ENCODE peak calls at places on chromosomes 13 and 19, in ten cellular contexts. S is activated CD4-positive, alpha-beta T cell treated with anti-CD3 and anti-CD28 coated beads for 36 hours; A is activated naive CD4-positive, alpha-beta T cell treated with anti-CD3 and anti-CD28 coated beads, Interleukin-2, amount 50 U/mL, for 16 hours; Y is NCI-H510A treated with DMSO at 0.1 percent for 48 hours; T is mesendoderm; G is T-helper 2 cell; H is AG04449; L is cardiac fibroblast; B is neuronal stem cell; C is activated gamma-delta T cell treated with Interleukin-2 at 50 U/mL for 16 hours. W is an unnamed sample.

GRCh38 chr13:110531671-110532083 is 29.8 kb downstream of the RAB20 start:
- DNase-seq in S (no peak), A (no peak), Y (no peak), T (no peak), G (no peak), H (no peak), L (no peak), B (no peak), C (no peak), W (no peak)

GRCh38 chr13:49441846-49442245 is 2.0 kb downstream of the CAB39L start:
- DNase-seq in S (no peak), A (no peak), Y (no peak), T (no peak), G (peak; percentile 39), H (no peak), L (peak; percentile 18), B (no peak), C (no peak), W (no peak)

GRCh38 chr13:33272531-33273124 is 12.9 kb downstream of the STARD13 start:
- DNase-seq in S (no peak), A (no peak), Y (no peak), T (no peak), G (no peak), H (no peak), L (no peak), B (no peak), C (no peak), W (no peak)

GRCh38 chr19:17292301-17293074 is 10.7 kb downstream of the ABHD8 start:
- DNase-seq in S (peak; percentile 90), A (peak; percentile 81), Y (peak; percentile 8), T (peak; percentile 98), G (peak; percentile 87), H (no peak), L (peak; percentile 92), B (peak; percentile 79), C (peak; percentile 77), W (peak; percentile 92)

GRCh38 chr19:12777217-12778019 is 2.1 kb upstream of the HOOK2 start:
- DNase-seq in S (peak; percentile 90), A (peak; percentile 83), Y (peak; percentile 82), T (peak; percentile 85), G (peak; percentile 81), H (no peak), L (peak; percentile 82), B (no peak), C (peak; percentile 81), W (peak; percentile 83)

GRCh38 chr19:42067315-42067888 is 2.6 kb downstream of the GRIK5 start:
- DNase-seq in S (no peak), A (no peak), Y (no peak), T (no peak), G (no peak), H (no peak), L (no peak), B (no peak), C (no peak), W (no peak)

GRCh38 chr13:41610426-41610825 is 153.1 kb downstream of the RGCC start:
- DNase-seq in S (no peak), A (no peak), Y (peak; percentile 4), T (no peak), G (no peak), H (peak; percentile 89), L (peak; percentile 93), B (no peak), C (no peak), W (no peak)

GRCh38 chr19:40284501-40285352 is at the start of gene AKT2:
- DNase-seq in S (peak; percentile 80), A (peak; percentile 61), Y (peak; percentile 51), T (peak; percentile 90), G (peak; percentile 76), H (no peak), L (peak; percentile 71), B (peak; percentile 94), C (peak; percentile 73), W (peak; percentile 88)

GRCh38 chr19:44796701-44797115 is 12.2 kb upstream of the BCAM start:
- DNase-seq in S (no peak), A (no peak), Y (peak; percentile 78), T (peak; percentile 67), G (no peak), H (no peak), L (peak; percentile 39), B (no peak), C (no peak), W (peak; percentile 51)

GRCh38 chr19:21691656-21692055 is 75.7 kb downstream of the ZNF100 start:
- DNase-seq in S (no peak), A (no peak), Y (no peak), T (no peak), G (no peak), H (no peak), L (no peak), B (no peak), C (no peak), W (no peak)

GRCh38 chr19:14439014-14439413 is 5.9 kb downstream of the PKN1 start:
- DNase-seq in S (no peak), A (no peak), Y (no peak), T (no peak), G (no peak), H (no peak), L (no peak), B (no peak), C (no peak), W (no peak)

GRCh38 chr13:90454002-90454636 is 893.4 kb upstream of the MIR17HG start:
- DNase-seq in S (no peak), A (no peak), Y (no peak), T (no peak), G (no peak), H (no peak), L (no peak), B (no peak), C (no peak), W (no peak)

GRCh38 chr19:30551271-30551670 is 179.1 kb downstream of the ZNF536 start:
- DNase-seq in S (no peak), A (no peak), Y (no peak), T (peak; percentile 79), G (no peak), H (no peak), L (no peak), B (no peak), C (no peak), W (no peak)

GRCh38 chr19:48648134-48648533 is 2.1 kb upstream of the CA11 start:
- DNase-seq in S (no peak), A (no peak), Y (no peak), T (no peak), G (no peak), H (no peak), L (no peak), B (no peak), C (no peak), W (no peak)

GRCh38 chr19:44820648-44821609 is 12.0 kb downstream of the BCAM start:
- DNase-seq in S (no peak), A (no peak), Y (no peak), T (no peak), G (no peak), H (no peak), L (peak; percentile 59), B (no peak), C (no peak), W (peak; percentile 42)

GRCh38 chr13:76647550-76647949 is 238.7 kb downstream of the KCTD12 start:
- DNase-seq in S (no peak), A (no peak), Y (no peak), T (peak; percentile 6), G (no peak), H (no peak), L (no peak), B (no peak), C (no peak), W (no peak)

GRCh38 chr19:46841458-46842083 is 9.1 kb downstream of the AP2S1 start:
- DNase-seq in S (no peak), A (no peak), Y (no peak), T (no peak), G (no peak), H (peak; percentile 49), L (peak; percentile 49), B (no peak), C (no peak), W (peak; percentile 22)

GRCh38 chr13:81779896-81780295 is 1439.0 kb upstream of the SPRY2 start:
- DNase-seq in S (no peak), A (no peak), Y (no peak), T (no peak), G (no peak), H (no peak), L (no peak), B (no peak), C (no peak), W (no peak)

GRCh38 chr19:48190288-48191284 is 20.1 kb downstream of the ZSWIM9 start:
- DNase-seq in S (peak; percentile 28), A (peak; percentile 65), Y (no peak), T (peak; percentile 99), G (peak; percentile 90), H (no peak), L (peak; percentile 40), B (no peak), C (peak; percentile 67), W (peak; percentile 17)

GRCh38 chr19:35225951-35226350 is 2.6 kb downstream of the FAM187B start:
- DNase-seq in S (no peak), A (no peak), Y (no peak), T (no peak), G (no peak), H (no peak), L (no peak), B (no peak), C (no peak), W (no peak)

GRCh38 chr13:42970824-42971669 is 21.0 kb downstream of the EPSTI1 start:
- DNase-seq in S (peak; percentile 69), A (peak; percentile 40), Y (no peak), T (peak; percentile 86), G (peak; percentile 57), H (no peak), L (peak; percentile 36), B (peak; percentile 47), C (peak; percentile 39), W (peak; percentile 51)

GRCh38 chr13:109604894-109605293 is 181.5 kb downstream of the IRS2 start:
- DNase-seq in S (no peak), A (no peak), Y (no peak), T (no peak), G (no peak), H (no peak), L (no peak), B (no peak), C (no peak), W (no peak)

W was measured in cardiac muscle cell.